ENCODE peak calls at places on chromosome 2, in ten cellular contexts. R, Q, Y, S, T, N, X, H, A and K are unnamed samples.

GRCh38 chr2:100978582-100979051 is 23.5 kb upstream of the RPL31 start:
- DNase-seq in R (peak), H (no peak), S (no peak), T (no peak), A (no peak), N (no peak), X (no peak), Y (peak), Q (no peak), K (no peak)

GRCh38 chr2:88738271-88738670 is 46.8 kb downstream of the RPIA start:
- DNase-seq in X (no peak), A (no peak), T (no peak), N (no peak), S (no peak), R (no peak), H (no peak), Y (no peak), Q (no peak), K (no peak)

GRCh38 chr2:191115391-191115790 is 35.4 kb downstream of the STAT4 start:
- DNase-seq in Q (no peak), S (no peak), Y (no peak), A (peak), R (no peak), N (peak), X (no peak), T (peak), H (peak), K (no peak)

GRCh38 chr2:37324536-37324785 is 172 bp downstream of the PRKD3 start:
- DNase-seq in A (peak), H (no peak), S (no peak), R (peak), T (peak), Q (peak), Y (peak), X (no peak), N (peak), K (peak)

GRCh38 chr2:42117182-42117579 is 52.0 kb upstream of the EML4 start:
- DNase-seq in X (no peak), N (no peak), Q (no peak), Y (no peak), A (no peak), H (no peak), S (no peak), T (no peak), R (no peak), K (no peak)

GRCh38 chr2:75381032-75381431 is 179.7 kb downstream of the EVA1A start:
- DNase-seq in Q (no peak), A (no peak), T (no peak), Y (no peak), N (no peak), R (no peak), X (no peak), H (no peak), S (no peak), K (no peak)

GRCh38 chr2:67954125-67954748 is 108.6 kb downstream of the C1D start:
- DNase-seq in R (no peak), H (no peak), A (no peak), Q (no peak), S (no peak), N (no peak), Y (no peak), X (no peak), T (no peak), K (no peak)

GRCh38 chr2:226797989-226798421 is 1.6 kb downstream of the IRS1 start:
- DNase-seq in Y (no peak), R (peak), N (no peak), A (no peak), S (no peak), T (no peak), X (peak), H (no peak), Q (no peak), K (no peak)

GRCh38 chr2:1972948-1973347 is 228.6 kb upstream of the PXDN start:
- DNase-seq in Y (no peak), X (no peak), H (no peak), R (no peak), Q (no peak), N (no peak), S (no peak), A (no peak), T (no peak), K (no peak)